ENCODE peak calls at places on chromosome 17, in five cellular contexts. K is Panc1; D is activated CD4-positive, CD25-positive, alpha-beta regulatory T cell treated with anti-CD3 and anti-CD28 coated beads, Interleukin-2, amount 50 U/mL, for 16 hours; H is iris pigment epithelial cell; I is NCI-H1105. S is an unnamed sample.

GRCh38 chr17:63830278-63830677 is 2.8 kb upstream of the FTSJ3 start:
- DNase-seq in K (no peak), D (no peak), H (no peak), I (no peak), S (no peak)

GRCh38 chr17:40480501-40481003 is 20.9 kb downstream of the TNS4 start:
- DNase-seq in K (no peak), D (peak), H (no peak), I (no peak), S (peak)

GRCh38 chr17:66043419-66043818 is 148.5 kb downstream of the CEP112 start:
- DNase-seq in K (no peak), D (no peak), H (no peak), I (no peak), S (no peak)

GRCh38 chr17:57866319-57866718 is 16.5 kb upstream of the MRPS23 start:
- DNase-seq in K (no peak), D (no peak), H (no peak), I (no peak), S (no peak)

GRCh38 chr17:65902831-65903549 is 288.9 kb downstream of the CEP112 start:
- DNase-seq in K (no peak), D (no peak), H (no peak), I (no peak), S (no peak)

GRCh38 chr17:76199466-76199865 is 40.8 kb downstream of the RNF157 start:
- DNase-seq in K (no peak), D (peak), H (no peak), I (no peak), S (no peak)

GRCh38 chr17:58338907-58339774 is 10.5 kb upstream of the TSPOAP1 start:
- DNase-seq in K (no peak), D (no peak), H (peak), I (no peak), S (no peak)

GRCh38 chr17:17030515-17031211 is 11.6 kb upstream of the MPRIP start:
- DNase-seq in K (no peak), D (no peak), H (no peak), I (no peak), S (no peak)

GRCh38 chr17:76697702-76698465 is 12.9 kb downstream of the MXRA7 start:
- DNase-seq in K (no peak), D (no peak), H (peak), I (no peak), S (no peak)

S was measured in central memory CD8-positive, alpha-beta T cell.